ENCODE peak calls at places on chromosomes 2 and 18, in eight cellular contexts. K is AG10803, M is neural crest cell, F is omental fat pad, P is ascending aorta, A is colonic mucosa, Q is upper lobe of right lung, U is keratinocyte. Y is an unnamed sample.

GRCh38 chr18:44937985-44938384 is 257.3 kb downstream of the SETBP1 start:
- DNase-seq in K (no peak), M (no peak), F (no peak), P (no peak), A (no peak), Q (no peak), U (no peak), Y (peak)

GRCh38 chr2:168357799-168358504 is 98.1 kb upstream of the CERS6 start:
- DNase-seq in K (no peak), M (no peak), F (no peak), P (no peak), A (peak), Q (no peak), U (no peak), Y (no peak)

GRCh38 chr2:36338827-36339145 is 16.8 kb upstream of the CRIM1 start:
- DNase-seq in K (peak), M (no peak), F (no peak), P (no peak), A (no peak), Q (no peak), U (no peak), Y (no peak)

GRCh38 chr2:121019073-121019472 is 265.9 kb downstream of the TFCP2L1 start:
- DNase-seq in K (no peak), M (no peak), F (no peak), P (no peak), A (no peak), Q (no peak), U (no peak), Y (no peak)

GRCh38 chr2:181785677-181786344 is 105.5 kb upstream of the NEUROD1 start:
- DNase-seq in K (peak), M (no peak), F (no peak), P (no peak), A (no peak), Q (no peak), U (no peak), Y (peak)

GRCh38 chr18:79524181-79525078 is 128.7 kb downstream of the NFATC1 start:
- DNase-seq in K (no peak), M (no peak), F (no peak), P (no peak), A (no peak), Q (peak), U (no peak), Y (no peak)

GRCh38 chr2:65353927-65354326 is 78.5 kb downstream of the SPRED2 start:
- DNase-seq in K (no peak), M (no peak), F (no peak), P (no peak), A (peak), Q (no peak), U (no peak), Y (no peak)

GRCh38 chr2:219442206-219443015 is 7.8 kb downstream of the SPEG start:
- DNase-seq in K (no peak), M (no peak), F (no peak), P (no peak), A (no peak), Q (no peak), U (no peak), Y (no peak)

GRCh38 chr18:34818069-34818468 is 108.0 kb downstream of the DTNA start:
- DNase-seq in K (no peak), M (no peak), F (no peak), P (no peak), A (no peak), Q (no peak), U (no peak), Y (no peak)

GRCh38 chr18:13406049-13406615 is 187.6 kb downstream of the LDLRAD4 start:
- DNase-seq in K (no peak), M (no peak), F (no peak), P (peak), A (no peak), Q (no peak), U (no peak), Y (no peak)

GRCh38 chr2:13638181-13638580 is 921.4 kb downstream of the TRIB2 start:
- DNase-seq in K (peak), M (no peak), F (no peak), P (no peak), A (no peak), Q (no peak), U (peak), Y (peak)

GRCh38 chr2:173990970-173991819 is 26.0 kb upstream of the SP3 start:
- DNase-seq in K (peak), M (no peak), F (no peak), P (peak), A (peak), Q (no peak), U (no peak), Y (no peak)

GRCh38 chr2:101399001-101399794 is 11.9 kb upstream of the CREG2 start:
- DNase-seq in K (no peak), M (no peak), F (no peak), P (peak), A (no peak), Q (no peak), U (no peak), Y (no peak)

GRCh38 chr18:36284268-36284667 is 13.2 kb upstream of the FHOD3 start:
- DNase-seq in K (no peak), M (no peak), F (no peak), P (no peak), A (no peak), Q (no peak), U (no peak), Y (no peak)

GRCh38 chr18:60596928-60597327 is 224.4 kb upstream of the MC4R start:
- DNase-seq in K (no peak), M (no peak), F (no peak), P (no peak), A (no peak), Q (no peak), U (no peak), Y (no peak)

GRCh38 chr2:102789349-102790085 is 27.7 kb downstream of the TMEM182 start:
- DNase-seq in K (no peak), M (no peak), F (no peak), P (no peak), A (no peak), Q (no peak), U (no peak), Y (no peak)

GRCh38 chr2:147501973-147502372 is 342.9 kb upstream of the ACVR2A start:
- DNase-seq in K (no peak), M (no peak), F (no peak), P (no peak), A (no peak), Q (no peak), U (no peak), Y (no peak)

GRCh38 chr2:86337235-86338099 is at the start of gene REEP1:
- DNase-seq in K (no peak), M (peak), F (no peak), P (peak), A (no peak), Q (no peak), U (no peak), Y (peak)

GRCh38 chr18:46950064-46950656 is 32.8 kb downstream of the KATNAL2 start:
- DNase-seq in K (peak), M (no peak), F (no peak), P (no peak), A (no peak), Q (no peak), U (no peak), Y (no peak)

GRCh38 chr2:12493031-12493513 is 223.7 kb upstream of the TRIB2 start:
- DNase-seq in K (peak), M (no peak), F (no peak), P (no peak), A (no peak), Q (no peak), U (peak), Y (no peak)

GRCh38 chr2:197368412-197368811 is 57.8 kb upstream of the ANKRD44 start:
- DNase-seq in K (no peak), M (no peak), F (no peak), P (no peak), A (no peak), Q (no peak), U (no peak), Y (no peak)

GRCh38 chr2:157843935-157844334 is 32.2 kb downstream of the ACVR1 start:
- DNase-seq in K (no peak), M (no peak), F (no peak), P (no peak), A (no peak), Q (no peak), U (no peak), Y (no peak)

DNA sequence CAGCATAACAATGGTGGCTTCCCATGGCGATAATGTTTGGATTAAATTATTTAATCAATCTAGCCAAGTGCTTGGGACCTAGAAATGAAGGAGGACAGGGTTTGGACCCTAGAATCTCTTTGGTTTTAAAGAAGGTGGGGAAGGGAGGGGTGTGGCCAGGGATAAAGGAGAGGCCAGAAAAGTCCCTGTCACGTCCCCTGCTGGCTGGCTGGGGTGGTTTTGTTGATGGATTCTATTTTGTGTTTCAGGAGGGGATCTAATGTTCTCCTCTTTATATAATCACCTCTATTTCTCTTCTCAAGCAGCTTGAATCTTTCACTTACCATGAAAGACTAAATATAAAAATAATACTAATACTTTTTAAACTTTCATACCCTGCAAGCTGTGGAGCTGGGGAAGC is 52.6 kb upstream of the GALR1 start:
- DNase-seq in K (no peak), M (no peak), F (no peak), P (no peak), A (no peak), Q (no peak), U (no peak), Y (no peak)
- TF ChIP-seq CTCF in K (no peak), M (peak), F (no peak), P (no peak), A (no peak), Q (no peak), U (no peak), Y (peak)

GRCh38 chr2:231245253-231246094 is 47.0 kb downstream of the ARMC9 start:
- DNase-seq in K (no peak), M (no peak), F (no peak), P (no peak), A (peak), Q (no peak), U (no peak), Y (peak)
- TF ChIP-seq CTCF in K (no peak), M (no peak), F (no peak), P (no peak), A (no peak), Q (no peak), U (peak), Y (no peak)

GRCh38 chr2:71299507-71299906 is 32.1 kb upstream of the ZNF638 start:
- DNase-seq in K (peak), M (no peak), F (no peak), P (no peak), A (no peak), Q (no peak), U (no peak), Y (peak)
- TF ChIP-seq CTCF in K (peak), M (peak), F (no peak), P (peak), A (peak), Q (peak), U (peak), Y (peak)

GRCh38 chr2:209940923-209941322 is 61.5 kb upstream of the RPE start:
- DNase-seq in K (no peak), M (no peak), F (no peak), P (no peak), A (no peak), Q (no peak), U (no peak), Y (no peak)

GRCh38 chr2:209933499-209934458 is 68.7 kb upstream of the RPE start:
- DNase-seq in K (peak), M (no peak), F (no peak), P (no peak), A (no peak), Q (no peak), U (no peak), Y (peak)

GRCh38 chr2:209938906-209939305 is 63.5 kb upstream of the RPE start:
- DNase-seq in K (no peak), M (no peak), F (no peak), P (no peak), A (no peak), Q (no peak), U (no peak), Y (no peak)

GRCh38 chr2:209937893-209938292 is 64.5 kb upstream of the RPE start:
- DNase-seq in K (no peak), M (no peak), F (no peak), P (no peak), A (no peak), Q (no peak), U (no peak), Y (no peak)

GRCh38 chr2:209936106-209936663 is 66.3 kb upstream of the RPE start:
- DNase-seq in K (no peak), M (no peak), F (no peak), P (no peak), A (no peak), Q (no peak), U (no peak), Y (no peak)
- TF ChIP-seq CTCF in K (no peak), M (peak), F (no peak), P (no peak), A (no peak), Q (peak), U (peak), Y (no peak)

DNA sequence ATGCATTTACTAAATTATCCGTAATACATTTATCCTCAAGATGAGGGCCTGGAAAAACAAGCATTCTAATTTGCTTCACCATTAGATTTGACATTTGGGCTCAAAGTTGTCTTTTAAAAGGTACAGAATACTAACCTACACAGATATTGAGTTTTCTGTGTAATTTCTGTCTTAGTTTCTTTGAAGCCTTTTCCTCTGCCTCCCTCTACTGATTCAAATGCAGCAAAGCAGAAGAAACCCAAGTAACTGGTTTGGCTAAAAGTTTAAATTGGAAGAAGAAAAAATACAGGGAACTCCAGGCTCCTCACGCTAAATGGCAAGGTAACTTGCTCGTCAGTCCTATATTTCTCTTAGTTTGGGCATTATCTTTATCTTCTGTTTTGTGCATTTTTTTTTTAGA is 53.3 kb upstream of the SLC5A7 start:
- DNase-seq in K (peak), M (no peak), F (no peak), P (no peak), A (no peak), Q (no peak), U (no peak), Y (no peak)
- TF ChIP-seq CTCF in K (peak), M (peak), F (no peak), P (peak), A (no peak), Q (peak), U (no peak), Y (no peak)

DNA sequence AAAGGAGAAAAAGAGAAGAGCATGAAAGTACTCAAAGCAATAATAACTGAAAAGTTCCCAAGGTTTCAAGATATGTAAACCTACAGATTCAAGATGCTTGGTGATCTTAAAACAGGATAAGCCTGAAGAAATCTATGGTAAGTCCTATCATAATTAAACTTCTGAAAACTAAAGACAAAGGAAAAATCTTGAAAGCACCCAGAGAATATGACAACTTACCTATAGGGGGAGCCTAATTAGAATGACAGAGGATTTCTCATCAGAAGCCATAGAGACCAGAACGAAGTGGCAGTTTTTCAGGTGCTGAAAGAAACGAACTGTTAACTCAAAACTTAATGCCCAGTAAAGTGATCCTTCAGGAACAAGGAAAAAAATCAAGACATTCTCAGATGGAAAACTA is 59.7 kb downstream of the XDH start:
- DNase-seq in K (no peak), M (no peak), F (no peak), P (no peak), A (no peak), Q (no peak), U (no peak), Y (no peak)
- TF ChIP-seq CTCF in K (peak), M (peak), F (no peak), P (no peak), A (no peak), Q (peak), U (peak), Y (peak)

DNA sequence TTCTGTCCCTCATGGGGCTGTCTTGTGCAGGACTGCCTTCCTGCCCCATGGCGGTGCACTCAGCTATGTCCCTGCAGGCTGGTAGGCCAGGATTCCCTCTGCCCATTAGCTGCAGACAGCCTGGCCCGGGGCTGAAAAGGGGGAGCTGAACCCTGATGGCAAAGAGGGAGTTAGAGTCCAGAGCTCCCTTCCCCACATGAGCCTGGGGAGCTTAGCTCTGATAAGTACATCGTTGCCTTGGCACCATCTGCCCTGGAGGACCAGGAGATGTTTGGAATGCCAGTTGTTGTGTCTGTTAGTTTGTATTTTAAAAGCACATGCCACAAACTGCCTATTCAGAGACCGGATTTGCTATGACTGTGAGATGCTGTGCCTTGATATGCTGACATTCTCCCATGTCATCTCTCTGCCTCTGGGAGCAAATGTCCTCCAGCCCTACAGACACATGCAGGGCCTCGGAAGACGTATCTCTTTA is 65.1 kb upstream of the AFF3 start:
- DNase-seq in K (no peak), M (no peak), F (no peak), P (no peak), A (no peak), Q (no peak), U (no peak), Y (no peak)
- TF ChIP-seq CTCF in K (no peak), M (no peak), F (no peak), P (no peak), A (no peak), Q (no peak), U (no peak), Y (no peak)